ENCODE peak calls at places on chromosomes 16 and 17, in four cellular contexts. Z is ovary, F is neuronal stem cell, K is GM23248. Q is an unnamed sample.
A peak's percentile ranks its signal among the peaks of the same experiment; 100 is the strongest.

GRCh38 chr16:9802160-9802559 is 380.1 kb downstream of the GRIN2A start:
- DNase-seq in Z (no peak), F (no peak), K (no peak), Q (no peak)

GRCh38 chr17:41782142-41782541 is 4.4 kb downstream of the JUP start:
- DNase-seq in Z (no peak), K (no peak), F (no peak), Q (no peak)

GRCh38 chr16:303760-304505 is 21.0 kb downstream of the PDIA2 start:
- DNase-seq in Z (no peak), F (no peak), K (peak; percentile 15), Q (no peak)

GRCh38 chr16:49693445-49693844 is 162.5 kb downstream of the ZNF423 start:
- DNase-seq in F (no peak), Z (no peak), K (no peak), Q (no peak)

GRCh38 chr17:30920282-30920681 is 1.5 kb upstream of the ADAP2 start:
- DNase-seq in K (peak; percentile 30), Z (no peak), F (no peak), Q (no peak)

GRCh38 chr17:79618383-79619067 is 7.7 kb upstream of the RBFOX3 start:
- DNase-seq in K (no peak), Z (no peak), F (no peak), Q (peak; percentile 10)

GRCh38 chr16:86347090-86347489 is 163.2 kb upstream of the FOXF1 start:
- DNase-seq in K (peak; percentile 22), F (no peak), Z (no peak), Q (no peak)

GRCh38 chr17:52419256-52419655 is 260.7 kb upstream of the CA10 start:
- DNase-seq in F (no peak), K (no peak), Z (no peak), Q (no peak)

GRCh38 chr17:48389903-48390302 is 40.1 kb downstream of the SKAP1 start:
- DNase-seq in Z (no peak), F (no peak), K (no peak), Q (no peak)

GRCh38 chr16:53518550-53519416 is 15.8 kb upstream of the AKTIP start:
- DNase-seq in Z (no peak), F (no peak), K (peak; percentile 8), Q (no peak)

GRCh38 chr16:75248142-75248535 is 3.3 kb downstream of the BCAR1 start:
- DNase-seq in K (no peak), F (no peak), Z (no peak), Q (no peak)

GRCh38 chr17:58956997-58957724 is 149.5 kb downstream of the TRIM37 start:
- DNase-seq in Z (no peak), K (peak; percentile 41), F (no peak), Q (no peak)

GRCh38 chr17:42107597-42108576 is 4.6 kb downstream of the DHX58 start:
- DNase-seq in K (peak; percentile 47), F (peak; percentile 85), Z (no peak), Q (peak; percentile 77)

GRCh38 chr16:24013733-24014645 is 178.2 kb downstream of the PRKCB start:
- DNase-seq in K (no peak), Z (no peak), F (no peak), Q (no peak)

GRCh38 chr17:18219016-18219415 is 6.4 kb upstream of the LLGL1 start:
- DNase-seq in F (no peak), K (peak; percentile 56), Z (peak; percentile 59), Q (no peak)

GRCh38 chr17:41717408-41718286 is 5.5 kb downstream of the GAST start:
- DNase-seq in F (no peak), Z (no peak), K (peak; percentile 74), Q (no peak)

GRCh38 chr17:3766783-3767182 is 34.2 kb downstream of the ITGAE start:
- DNase-seq in F (no peak), K (no peak), Z (no peak), Q (no peak)

GRCh38 chr17:962166-962565 is 17.4 kb downstream of the NXN start:
- DNase-seq in K (no peak), F (no peak), Z (no peak), Q (no peak)

GRCh38 chr16:1121009-1121408 is 25.0 kb upstream of the C1QTNF8 start:
- DNase-seq in K (no peak), Z (no peak), F (no peak), Q (no peak)

GRCh38 chr17:45342871-45343526 is 26.2 kb upstream of the MAP3K14 start:
- DNase-seq in F (no peak), Z (no peak), K (no peak), Q (no peak)

GRCh38 chr16:13503960-13504635 is 415.9 kb upstream of the ERCC4 start:
- DNase-seq in K (no peak), F (no peak), Z (no peak), Q (no peak)

GRCh38 chr17:78343099-78343432 is 16.8 kb downstream of the SOCS3 start:
- DNase-seq in Z (peak; percentile 74), F (no peak), K (peak; percentile 99), Q (no peak)

GRCh38 chr17:51120357-51120738 is 320 bp downstream of the SPAG9 start:
- DNase-seq in K (no peak), Z (no peak), F (no peak), Q (no peak)

GRCh38 chr16:50631249-50631984 is 49.7 kb downstream of the SNX20 start:
- DNase-seq in F (no peak), K (no peak), Z (no peak), Q (no peak)

GRCh38 chr17:6245301-6245810 is 175.2 kb downstream of the WSCD1 start:
- DNase-seq in K (no peak), Z (no peak), F (no peak), Q (no peak)

GRCh38 chr17:30376621-30377452 is 1.9 kb upstream of the CPD start:
- DNase-seq in Z (peak; percentile 36), K (peak; percentile 82), F (no peak), Q (no peak)

GRCh38 chr16:56576585-56577299 is 11.9 kb downstream of the MT4 start:
- DNase-seq in Z (peak; percentile 44), K (peak; percentile 72), F (peak; percentile 24), Q (peak; percentile 85)
- H3K27ac ChIP-seq in Z (no peak overlapping the region), K (no peak overlapping the region), F (no peak overlapping the region), Q (no peak overlapping the region)

DNA sequence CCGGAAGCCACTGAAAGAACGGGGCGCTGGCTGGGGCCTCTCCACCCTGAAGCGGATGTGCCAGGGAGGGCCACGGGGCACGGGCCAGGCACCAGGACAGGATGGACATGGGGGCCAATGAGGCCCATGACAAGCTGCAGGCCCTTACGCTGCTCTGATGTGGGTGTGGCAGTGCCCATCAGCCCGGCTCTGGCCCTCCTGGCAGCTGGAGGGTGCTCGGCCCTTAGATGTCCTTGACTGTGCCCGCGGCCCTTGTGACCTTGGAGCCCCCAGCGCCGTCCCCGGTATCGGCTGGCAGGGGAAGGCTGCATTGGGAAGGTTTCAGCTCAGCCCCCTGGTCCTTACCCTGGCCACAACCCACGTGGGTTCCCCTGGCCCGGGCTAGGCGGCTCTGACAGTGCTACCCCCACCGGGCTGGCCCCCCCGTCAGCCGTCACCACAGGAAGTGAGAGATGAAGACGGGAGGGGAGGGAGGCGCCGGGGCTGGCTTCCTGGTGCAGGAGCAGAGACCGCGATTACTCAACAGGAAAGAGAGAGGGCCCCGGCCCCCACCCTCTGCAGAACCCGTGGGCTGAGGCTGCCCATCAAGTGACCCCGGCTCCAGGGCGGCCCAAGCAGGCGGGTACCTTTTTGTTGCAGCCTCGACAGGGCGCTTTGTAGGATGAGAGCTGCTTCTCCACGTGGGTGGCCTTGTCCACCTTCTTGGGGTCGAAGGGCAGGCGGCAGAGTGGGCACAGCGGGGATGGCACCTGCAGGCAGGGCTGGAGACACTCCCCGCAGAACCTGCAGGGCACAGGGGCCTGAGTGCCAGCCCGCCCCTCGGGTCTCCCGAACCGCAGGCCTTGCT is 5.3 kb downstream of the RNF166 start:
- DNase-seq in Z (peak; percentile 44), F (no peak), K (peak; percentile 73), Q (no peak)
- H3K4me1 ChIP-seq in Z (peaks cover 5% of the 10 kb centered on the region), F (peaks cover 7% of the 10 kb centered on the region), K (peaks cover 7% of the 10 kb centered on the region), Q (peaks cover 7% of the 10 kb centered on the region)

DNA sequence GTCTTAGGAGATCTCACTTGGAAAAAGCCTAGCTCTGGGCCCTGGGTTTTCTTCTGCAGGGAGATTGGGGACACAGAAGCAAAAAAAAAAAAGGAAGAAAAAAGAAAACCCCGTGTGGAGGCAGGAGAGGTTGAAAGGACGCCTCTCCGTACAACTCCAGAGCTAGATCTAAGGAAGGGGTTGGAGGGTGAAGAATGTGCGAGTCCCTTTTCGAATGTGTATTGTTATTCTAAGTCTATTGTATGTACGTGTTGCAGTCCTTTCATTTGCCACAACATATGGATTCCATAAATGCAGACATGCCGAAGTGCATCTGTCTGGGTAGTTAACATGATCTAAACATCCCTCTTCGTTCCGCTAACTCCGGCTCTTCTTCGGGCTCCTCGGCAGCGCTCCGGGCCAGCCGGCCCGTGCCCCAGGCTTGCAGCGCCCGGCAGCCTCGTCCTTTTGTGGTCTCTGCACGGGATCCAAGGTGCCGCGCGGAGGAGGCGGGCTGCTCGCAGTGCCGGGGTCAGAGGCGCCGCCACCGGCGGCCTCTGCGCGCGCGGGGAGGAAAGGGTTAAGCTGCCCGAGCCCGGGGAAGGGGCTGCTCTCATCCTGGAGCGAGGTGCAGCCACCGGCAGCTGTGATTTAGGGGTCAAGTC is 14.8 kb upstream of the ZFHX3 start:
- DNase-seq in F (no peak), K (no peak), Z (no peak), Q (no peak)
- H3K4me3 ChIP-seq in F (peak overlapping the region; percentile 26), K (peak overlapping the region; percentile 44), Z (no peak overlapping the region), Q (no peak overlapping the region)

DNA sequence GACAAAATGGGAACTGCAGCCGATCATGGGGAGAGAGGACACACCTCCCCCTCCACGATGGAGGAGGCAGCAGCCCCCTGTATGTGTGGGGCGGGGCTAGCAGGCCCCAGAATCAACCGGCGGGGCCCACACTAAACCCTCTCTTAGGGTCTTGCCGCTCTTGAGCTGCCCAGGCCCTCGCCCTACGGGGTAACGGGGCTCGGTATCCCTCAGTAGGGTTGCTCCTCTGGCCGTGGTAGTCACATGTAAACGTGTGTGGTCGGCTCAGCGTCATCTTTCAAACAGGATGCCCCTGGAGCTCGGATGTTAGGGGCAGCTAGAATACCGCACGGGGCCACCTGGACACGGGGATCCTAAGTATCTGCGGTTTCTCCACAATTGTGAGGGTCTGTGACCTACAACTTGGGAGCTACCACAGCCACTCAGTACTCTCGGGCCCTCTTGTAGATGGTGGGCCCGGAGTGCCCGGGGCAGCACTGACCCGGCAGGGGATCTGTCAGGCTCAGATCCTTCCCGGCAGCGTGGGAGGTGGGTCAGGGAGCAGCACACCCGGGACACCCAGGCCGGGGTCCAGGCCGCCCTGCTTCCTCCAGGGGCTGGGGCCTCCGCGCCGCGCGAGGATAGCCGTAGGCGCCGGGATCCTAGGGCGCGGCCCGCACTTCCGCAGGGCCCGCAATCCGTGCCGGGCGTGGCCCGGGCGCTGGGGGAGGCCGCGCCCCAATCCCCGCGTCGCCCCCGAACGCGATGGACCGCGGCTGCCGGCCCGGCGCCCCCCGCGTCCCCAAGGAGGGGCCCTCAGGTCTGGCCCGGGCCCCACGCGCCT is 771 bp downstream of the ARHGDIA start:
- DNase-seq in F (no peak), Z (peak; percentile 41), K (peak; percentile 82), Q (peak; percentile 42)
- H3K27ac ChIP-seq in F (peak overlapping the region; percentile 43), Z (peak overlapping the region; percentile 87), K (peak overlapping the region; percentile 90), Q (peak overlapping the region; percentile 97)

Q was measured in pancreas.